ENCODE peak calls at places on chromosomes 11 and 22, in six cellular contexts. D is mesenchymal stem cell, S is IMR-90, O is H9, P is neuronal stem cell, L is H1. E is an unnamed sample.

GRCh38 chr11:94106699-94107098 is 21.9 kb upstream of the PANX1 start:
- DNase-seq in L (no peak), D (no peak), O (no peak), S (no peak), P (no peak), E (no peak)

GRCh38 chr11:9575531-9576240 is 2.2 kb downstream of the WEE1 start:
- DNase-seq in P (no peak), D (peak), L (no peak), S (no peak), O (no peak), E (peak)

GRCh38 chr22:41447435-41448188 is 1.0 kb upstream of the TOB2 start:
- DNase-seq in S (peak), O (peak), P (peak), D (peak), L (no peak), E (peak)

GRCh38 chr11:108713076-108713790 is 48.4 kb downstream of the DDX10 start:
- DNase-seq in P (no peak), D (peak), S (peak), O (no peak), L (no peak), E (no peak)

GRCh38 chr11:35040221-35040942 is 98.6 kb upstream of the CD44 start:
- DNase-seq in O (no peak), D (peak), L (no peak), S (peak), P (no peak), E (peak)

GRCh38 chr11:60130496-60130895 is 42.0 kb downstream of the MS4A2 start:
- DNase-seq in S (no peak), L (peak), P (peak), O (peak), D (peak), E (peak)

GRCh38 chr22:46966495-46966845 is 204.0 kb downstream of the TBC1D22A start:
- DNase-seq in L (no peak), P (no peak), D (no peak), S (peak), O (no peak), E (no peak)

GRCh38 chr22:19693581-19693980 is 20.7 kb upstream of the SEPTIN5 start:
- DNase-seq in L (no peak), D (no peak), S (no peak), P (no peak), O (no peak), E (no peak)

GRCh38 chr11:44309483-44310197 is at the start of gene ALX4:
- DNase-seq in L (no peak), O (peak), S (no peak), D (no peak), P (no peak), E (no peak)

GRCh38 chr11:63985812-63986155 is 454 bp upstream of the OTUB1 start:
- DNase-seq in L (no peak), P (no peak), O (no peak), D (no peak), S (no peak), E (no peak)

GRCh38 chr22:30325724-30326703 is 727 bp downstream of the TBC1D10A start:
- DNase-seq in S (no peak), L (no peak), D (peak), P (no peak), O (peak), E (peak)

GRCh38 chr11:94877446-94878200 is 95.7 kb downstream of the CWC15 start:
- DNase-seq in D (peak), P (no peak), O (no peak), L (no peak), S (no peak), E (no peak)

GRCh38 chr11:86374586-86374985 is at the start of gene CCDC81:
- DNase-seq in L (peak), D (no peak), P (peak), S (no peak), O (peak), E (no peak)

GRCh38 chr11:975824-976223 is 50.2 kb downstream of the AP2A2 start:
- DNase-seq in S (peak), P (peak), O (peak), L (peak), D (peak), E (no peak)

GRCh38 chr11:35192347-35192746 is 53.4 kb downstream of the CD44 start:
- DNase-seq in O (no peak), S (peak), P (no peak), L (no peak), D (peak), E (peak)

GRCh38 chr22:23818541-23818940 is 20.3 kb downstream of the DERL3 start:
- DNase-seq in S (no peak), L (no peak), P (no peak), D (no peak), O (no peak), E (no peak)

GRCh38 chr22:23815781-23816551 is 22.8 kb downstream of the DERL3 start:
- DNase-seq in L (no peak), O (no peak), S (no peak), P (no peak), D (no peak), E (peak)

GRCh38 chr22:23812378-23812777 is 25.6 kb downstream of the SMARCB1 start:
- DNase-seq in S (no peak), P (no peak), L (no peak), O (no peak), D (no peak), E (no peak)

GRCh38 chr22:23817146-23817545 is 21.7 kb downstream of the DERL3 start:
- DNase-seq in S (no peak), L (no peak), D (no peak), O (peak), P (no peak), E (peak)

GRCh38 chr22:23816552-23816976 is 22.2 kb downstream of the DERL3 start:
- DNase-seq in S (no peak), D (no peak), O (peak), L (no peak), P (no peak), E (peak)
- H4K91ac ChIP-seq in S (no peak), D (no peak), O (no peak), L (no peak), P (no peak), E (no peak)

GRCh38 chr11:62706841-62707240 is 383 bp downstream of the BSCL2 start:
- DNase-seq in D (no peak), S (no peak), O (no peak), L (no peak), P (no peak), E (no peak)
- H4K8ac ChIP-seq in D (peak), S (peak), O (no peak), L (no peak), P (no peak), E (peak)

GRCh38 chr22:37843746-37844089 is 416 bp downstream of the ANKRD54 start:
- DNase-seq in L (no peak), O (no peak), P (no peak), S (peak), D (peak), E (no peak)
- H3K18ac ChIP-seq in L (no peak), O (no peak), P (peak), S (no peak), D (peak), E (peak)

GRCh38 chr22:23282986-23283385 is 102.7 kb downstream of the BCR start:
- DNase-seq in L (no peak), P (no peak), D (no peak), O (no peak), S (no peak), E (no peak)
- H4K91ac ChIP-seq in L (no peak), P (peak), D (no peak), O (no peak), S (no peak), E (no peak)

GRCh38 chr11:68213135-68213515 is at the start of gene KMT5B:
- DNase-seq in S (peak), L (no peak), P (peak), D (peak), O (no peak), E (no peak)
- H4K8ac ChIP-seq in S (peak), L (peak), P (no peak), D (peak), O (no peak), E (peak)

E was measured in trophoblast cell.